ENCODE peak calls at places on chromosomes 12 and 14, in five cellular contexts. T is EL, P is neural crest cell, C is HEK293T, O is prostate gland. J is an unnamed sample.

GRCh38 chr14:89294060-89294459 is 123.0 kb downstream of the FOXN3 start:
- DNase-seq in T (no peak), P (no peak), C (no peak), O (no peak), J (no peak)

GRCh38 chr12:58961906-58962305 is 41.6 kb upstream of the LRIG3 start:
- DNase-seq in T (no peak), P (no peak), C (no peak), O (no peak), J (no peak)

GRCh38 chr14:93619176-93619793 is 169.0 kb downstream of the PRIMA1 start:
- DNase-seq in T (peak; percentile 48), P (peak; percentile 34), C (peak; percentile 40), O (no peak), J (peak; percentile 43)

GRCh38 chr14:21825147-21825743 is 151.6 kb upstream of the OR4E1 start:
- DNase-seq in T (peak; percentile 21), P (peak; percentile 4), C (peak; percentile 59), O (no peak), J (peak; percentile 6)

GRCh38 chr14:65428691-65429090 is 16.2 kb downstream of the FUT8 start:
- DNase-seq in T (no peak), P (no peak), C (no peak), O (no peak), J (no peak)

GRCh38 chr12:131729254-131729955 is 18.5 kb downstream of the SFSWAP start:
- DNase-seq in T (no peak), P (no peak), C (no peak), O (no peak), J (no peak)

GRCh38 chr12:49058366-49059062 is 2.1 kb downstream of the KMT2D start:
- DNase-seq in T (peak; percentile 10), P (no peak), C (no peak), O (no peak), J (no peak)

GRCh38 chr14:25042362-25043299 is 7.3 kb downstream of the STXBP6 start:
- DNase-seq in T (peak; percentile 51), P (no peak), C (peak; percentile 39), O (peak; percentile 31), J (peak; percentile 55)

GRCh38 chr12:66160704-66161103 is 9.1 kb downstream of the TMBIM4 start:
- DNase-seq in T (no peak), P (no peak), C (no peak), O (no peak), J (no peak)

GRCh38 chr12:117968826-117969659 is at the start of gene KSR2:
- DNase-seq in T (peak; percentile 56), P (peak; percentile 61), C (peak; percentile 84), O (peak; percentile 76), J (no peak)

GRCh38 chr12:52760623-52761022 is 16.5 kb downstream of the KRT76 start:
- DNase-seq in T (no peak), P (no peak), C (no peak), O (no peak), J (no peak)

GRCh38 chr14:58822856-58823255 is 185.1 kb downstream of the DACT1 start:
- DNase-seq in T (no peak), P (no peak), C (no peak), O (no peak), J (no peak)

GRCh38 chr14:50362791-50363733 is 33.6 kb downstream of the CDKL1 start:
- DNase-seq in T (no peak), P (no peak), C (no peak), O (no peak), J (no peak)

GRCh38 chr12:66279127-66279712 is 23.1 kb upstream of the HELB start:
- DNase-seq in T (no peak), P (no peak), C (peak; percentile 51), O (no peak), J (peak; percentile 24)

GRCh38 chr14:36684946-36685345 is 23.3 kb downstream of the PAX9 start:
- DNase-seq in T (no peak), P (no peak), C (no peak), O (no peak), J (no peak)

GRCh38 chr14:81170829-81171195 is 49.9 kb downstream of the GTF2A1 start:
- DNase-seq in T (no peak), P (no peak), C (no peak), O (no peak), J (no peak)

GRCh38 chr12:3951380-3952135 is 78.4 kb upstream of the PARP11 start:
- DNase-seq in T (no peak), P (no peak), C (no peak), O (no peak), J (no peak)